ENCODE peak calls at places on chromosomes 7 and 10, in four cellular contexts. B is tibial nerve, M is endothelial cell of umbilical vein, D is NB4. G is an unnamed sample.

GRCh38 chr7:59986-60675 is 132.2 kb upstream of the FAM20C start:
- DNase-seq in D (no peak), M (no peak), B (no peak), G (no peak)

GRCh38 chr10:77195101-77195500 is 442.5 kb downstream of the KCNMA1 start:
- DNase-seq in D (no peak), B (no peak), M (no peak), G (peak; percentile 65)

GRCh38 chr10:124572751-124573150 is 111.1 kb downstream of the LHPP start:
- DNase-seq in M (no peak), B (no peak), D (peak; percentile 45), G (no peak)

GRCh38 chr7:1723254-1723653 is 53.2 kb downstream of the ELFN1 start:
- DNase-seq in D (no peak), M (no peak), B (no peak), G (no peak)

GRCh38 chr7:44587843-44588711 is 6.0 kb upstream of the TMED4 start:
- DNase-seq in D (peak; percentile 83), B (no peak), M (peak; percentile 81), G (no peak)

GRCh38 chr7:36151921-36152755 is 916 bp upstream of the EEPD1 start:
- DNase-seq in D (no peak), B (no peak), M (peak; percentile 3), G (no peak)

GRCh38 chr10:92123031-92123450 is 167.8 kb downstream of the CPEB3 start:
- DNase-seq in M (peak; percentile 68), D (no peak), B (no peak), G (no peak)

GRCh38 chr10:124926548-124926947 is 15.4 kb upstream of the ZRANB1 start:
- DNase-seq in B (no peak), D (no peak), M (no peak), G (no peak)

GRCh38 chr7:156964971-156965370 is 15.5 kb downstream of the NOM1 start:
- DNase-seq in D (no peak), M (no peak), B (no peak), G (no peak)

GRCh38 chr7:55484241-55484640 is 88.1 kb downstream of the VOPP1 start:
- DNase-seq in B (no peak), M (no peak), D (no peak), G (no peak)

GRCh38 chr7:7895754-7896153 is 72.8 kb upstream of the GLCCI1 start:
- DNase-seq in M (no peak), D (no peak), B (no peak), G (no peak)

GRCh38 chr7:71244023-71244422 is 112.1 kb downstream of the GALNT17 start:
- DNase-seq in B (no peak), D (no peak), M (no peak), G (no peak)

GRCh38 chr10:16441106-16441850 is 4.5 kb downstream of the PTER start:
- DNase-seq in D (no peak), B (no peak), M (no peak), G (no peak)

GRCh38 chr10:21517983-21518628 is 7.4 kb downstream of the SKIDA1 start:
- DNase-seq in B (no peak), D (peak; percentile 22), M (no peak), G (no peak)

GRCh38 chr10:21516270-21517131 is 9.0 kb downstream of the SKIDA1 start:
- DNase-seq in M (peak; percentile 53), B (no peak), D (peak; percentile 76), G (no peak)

GRCh38 chr10:21518629-21519321 is 6.7 kb downstream of the SKIDA1 start:
- DNase-seq in D (no peak), B (no peak), M (peak; percentile 61), G (no peak)

GRCh38 chr10:21515581-21516269 is 9.8 kb downstream of the SKIDA1 start:
- DNase-seq in B (no peak), M (no peak), D (no peak), G (no peak)

GRCh38 chr10:21517134-21517982 is 8.1 kb downstream of the SKIDA1 start:
- DNase-seq in M (peak; percentile 53), B (no peak), D (peak; percentile 69), G (no peak)
- TF ChIP-seq POLR2A in M (no peak), B (no peak), D (no peak), G (no peak)

GRCh38 chr7:27191716-27192545 is 6.9 kb upstream of the HOXA11 start:
- DNase-seq in D (no peak), B (peak; percentile 26), M (no peak), G (no peak)
- TF ChIP-seq POLR2A in D (no peak), B (no peak), M (no peak), G (no peak)

GRCh38 chr7:126022452-126022851 is 1092.8 kb upstream of the POT1 start:
- DNase-seq in D (no peak), M (no peak), B (no peak), G (no peak)
- TF ChIP-seq POLR2A in D (no peak), M (no peak), B (no peak), G (no peak)

DNA sequence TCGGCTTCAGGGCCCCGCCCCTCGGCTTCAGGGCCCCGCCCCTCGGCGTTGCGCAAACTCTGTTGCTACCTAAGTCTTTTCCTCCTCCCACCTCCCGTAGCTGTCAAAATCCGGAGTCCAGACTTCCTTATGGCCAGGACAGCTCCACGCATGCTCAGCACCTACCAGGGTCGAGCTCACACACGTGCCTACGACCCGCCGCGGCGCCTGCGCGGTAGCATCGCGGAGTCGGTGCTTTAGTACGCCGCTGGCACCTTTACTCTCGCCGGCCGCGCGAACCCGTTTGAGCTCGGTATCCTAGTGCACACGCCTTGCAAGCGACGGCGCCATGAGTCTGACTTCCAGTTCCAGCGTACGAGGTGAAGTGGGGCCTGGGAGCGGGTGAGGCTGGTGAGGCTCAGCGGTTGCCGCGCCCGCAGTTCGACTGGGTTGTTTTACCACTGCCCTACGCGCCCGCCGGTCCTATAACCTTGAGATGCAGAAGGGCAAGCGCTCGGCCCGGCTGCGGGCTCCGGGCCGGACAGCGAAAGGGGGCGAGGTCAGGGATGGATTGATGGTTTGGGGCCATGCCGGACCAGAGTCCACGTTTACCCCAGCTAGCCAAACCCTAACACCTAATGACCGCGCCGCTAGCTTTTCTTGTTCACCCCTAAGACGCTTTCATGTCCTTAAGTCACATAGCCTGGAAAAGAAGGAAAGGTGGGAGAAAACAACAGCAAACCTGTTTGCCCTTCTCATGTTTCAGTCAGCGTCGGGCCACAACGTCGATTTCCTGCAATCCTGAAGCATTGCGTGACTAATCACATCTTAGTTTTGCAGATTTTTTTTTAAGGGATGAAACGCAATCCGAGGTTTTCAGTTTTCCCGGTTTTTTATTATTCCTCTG is at the start of gene CISD1:
- DNase-seq in B (peak; percentile 84), D (peak; percentile 100), M (peak; percentile 99), G (peak; percentile 98)
- TF ChIP-seq POLR2A in B (peak; percentile 70), D (peak; percentile 94), M (peak; percentile 23), G (peak; percentile 82)

GRCh38 chr10:126060232-126060935 is 164.0 kb downstream of the FANK1 start:
- DNase-seq in D (no peak), B (no peak), M (peak; percentile 90), G (peak; percentile 59)

GRCh38 chr10:126064512-126064911 is 168.1 kb downstream of the FANK1 start:
- DNase-seq in M (no peak), D (no peak), B (no peak), G (no peak)

GRCh38 chr10:126063353-126063791 is 167.0 kb downstream of the FANK1 start:
- DNase-seq in B (no peak), D (no peak), M (no peak), G (no peak)

GRCh38 chr10:126061526-126061925 is 165.2 kb downstream of the FANK1 start:
- DNase-seq in D (no peak), M (no peak), B (no peak), G (no peak)

GRCh38 chr10:126062132-126063032 is 166.0 kb downstream of the FANK1 start:
- DNase-seq in D (peak; percentile 28), B (peak; percentile 81), M (peak; percentile 97), G (peak; percentile 53)
- TF ChIP-seq POLR2A in D (no peak), B (no peak), M (peak; percentile 37), G (no peak)

G was measured in H54.